ENCODE peak calls at places on chromosomes 3 and 15, in eight cellular contexts. Q is fibroblast of lung, U is right lobe of liver, A is uterus, R is esophagus muscularis mucosa, I is endodermal cell, L is right atrium auricular region, J is heart right ventricle. M is an unnamed sample.

GRCh38 chr15:52362497-52362896 is 66.9 kb upstream of the MYO5C start:
- DNase-seq in A (no peak), R (no peak), L (no peak), Q (peak; percentile 9), I (no peak), J (no peak), U (no peak), M (no peak)

GRCh38 chr3:43394071-43394501 is 107.7 kb downstream of the SNRK start:
- DNase-seq in A (peak; percentile 48), I (no peak), Q (peak; percentile 47), U (peak; percentile 73), L (peak; percentile 71), J (peak; percentile 76), R (peak; percentile 92), M (no peak)

GRCh38 chr3:160478338-160478737 is 28.8 kb upstream of the TRIM59 start:
- DNase-seq in U (no peak), R (no peak), I (no peak), J (no peak), L (no peak), Q (peak; percentile 19), A (no peak), M (no peak)

GRCh38 chr15:39304201-39304841 is 276.6 kb upstream of the THBS1 start:
- DNase-seq in U (no peak), Q (peak; percentile 92), J (no peak), I (no peak), R (no peak), A (no peak), L (no peak), M (no peak)

GRCh38 chr3:112775011-112775742 is 71.5 kb downstream of the CD200R1L start:
- DNase-seq in Q (peak; percentile 83), J (no peak), R (no peak), U (no peak), L (peak; percentile 75), A (peak; percentile 43), I (no peak), M (no peak)

GRCh38 chr15:46280753-46281521 is 646.1 kb downstream of the SQOR start:
- DNase-seq in R (no peak), J (no peak), L (no peak), U (no peak), I (peak; percentile 72), A (no peak), Q (no peak), M (no peak)

GRCh38 chr15:34043391-34043790 is 4.4 kb upstream of the AVEN start:
- DNase-seq in R (no peak), Q (no peak), L (no peak), I (no peak), U (no peak), A (no peak), J (no peak), M (no peak)

GRCh38 chr15:76310470-76311070 is 699 bp downstream of the ETFA start:
- DNase-seq in L (no peak), J (no peak), U (no peak), A (no peak), I (no peak), Q (no peak), R (no peak), M (no peak)

GRCh38 chr15:48385031-48385430 is 53.8 kb downstream of the DUT start:
- DNase-seq in R (no peak), U (no peak), L (no peak), I (no peak), A (no peak), J (no peak), Q (no peak), M (no peak)

GRCh38 chr15:68580026-68580882 is 1.5 kb downstream of the CORO2B start:
- DNase-seq in A (no peak), Q (no peak), I (no peak), R (no peak), J (peak; percentile 50), U (peak; percentile 9), L (peak; percentile 77), M (no peak)

GRCh38 chr15:68581725-68582124 is 2.9 kb downstream of the CORO2B start:
- DNase-seq in R (no peak), A (no peak), Q (no peak), L (no peak), U (no peak), I (no peak), J (no peak), M (no peak)

GRCh38 chr15:68580883-68581155 is 2.0 kb downstream of the CORO2B start:
- DNase-seq in J (no peak), R (no peak), A (no peak), L (no peak), I (no peak), Q (no peak), U (no peak), M (no peak)

GRCh38 chr15:68578175-68578959 is 426 bp upstream of the CORO2B start:
- DNase-seq in U (peak; percentile 66), R (no peak), J (peak; percentile 85), Q (peak; percentile 75), I (peak; percentile 84), A (peak; percentile 86), L (peak; percentile 86), M (no peak)

GRCh38 chr15:68578960-68579935 is at the start of gene CORO2B:
- DNase-seq in Q (peak; percentile 56), J (peak; percentile 63), I (peak; percentile 88), A (peak; percentile 59), R (no peak), U (peak; percentile 56), L (no peak), M (no peak)
- H3K27ac ChIP-seq in Q (peak within 1 kb of the TSS; percentile 64), J (peak within 1 kb of the TSS; percentile 85), I (peak within 1 kb of the TSS; percentile 75), A (peak within 1 kb of the TSS; percentile 75), R (peak within 1 kb of the TSS; percentile 74), U (no peak within 1 kb of the TSS), L (peak within 1 kb of the TSS; percentile 83), M (peak within 1 kb of the TSS; percentile 83)

DNA sequence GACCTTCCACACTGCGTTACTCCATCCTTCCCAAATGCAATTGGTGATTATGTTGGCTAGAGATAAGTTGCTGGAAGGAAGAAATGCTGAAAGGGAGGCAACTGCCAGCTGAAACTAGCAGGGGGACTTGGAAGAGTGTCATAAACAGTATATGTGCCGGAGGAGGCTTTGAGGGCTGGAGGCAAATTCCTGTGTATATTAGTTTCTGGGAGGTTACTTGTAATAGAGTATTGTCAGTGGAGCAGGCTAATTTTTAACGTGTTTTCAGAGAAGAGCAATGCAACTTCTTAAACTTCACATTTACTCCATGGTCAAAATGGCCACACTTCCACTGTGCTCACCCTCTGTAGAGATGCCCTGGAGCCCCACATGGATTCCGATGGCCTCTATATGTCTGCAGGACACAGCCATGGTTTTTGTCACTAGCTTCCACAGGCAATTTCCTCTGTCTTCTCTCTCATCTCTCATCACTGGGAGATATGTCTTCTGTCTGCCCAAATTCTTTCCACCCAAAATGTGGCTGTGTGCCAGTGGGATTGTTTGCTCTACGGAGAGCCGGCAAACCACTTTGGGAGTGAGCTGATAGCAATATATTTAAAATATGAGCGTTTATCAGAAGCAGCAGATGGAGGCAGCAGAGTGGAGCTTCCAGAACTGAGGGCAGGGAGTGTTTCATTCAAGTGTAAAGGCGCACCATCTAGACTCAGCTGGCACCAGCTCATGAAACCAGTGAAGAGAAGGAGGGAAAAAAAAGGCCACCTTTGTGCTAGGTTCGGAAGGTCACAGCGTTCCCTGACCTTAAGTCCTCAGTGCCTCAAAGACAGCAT is 13.4 kb upstream of the CD47 start:
- DNase-seq in J (no peak), U (no peak), Q (peak; percentile 35), I (no peak), A (peak; percentile 32), R (no peak), L (no peak), M (no peak)
- TF ChIP-seq CTCF in J (peak; percentile 18), U (no peak), Q (no peak), I (no peak), A (no peak), R (no peak), L (no peak), M (no peak)

GRCh38 chr15:62558640-62559039 is 393.6 kb upstream of the C2CD4B start:
- DNase-seq in R (no peak), U (no peak), Q (no peak), L (no peak), I (peak; percentile 64), A (no peak), J (no peak), M (no peak)

GRCh38 chr15:62560943-62561571 is 396.0 kb upstream of the C2CD4B start:
- DNase-seq in A (no peak), I (peak; percentile 67), U (no peak), Q (no peak), J (no peak), R (peak; percentile 75), L (no peak), M (no peak)

GRCh38 chr15:62559049-62559733 is 394.1 kb upstream of the C2CD4B start:
- DNase-seq in R (no peak), U (no peak), I (no peak), J (no peak), A (peak; percentile 64), L (peak; percentile 65), Q (peak; percentile 20), M (no peak)

GRCh38 chr15:62564889-62565288 is 399.8 kb upstream of the C2CD4B start:
- DNase-seq in I (no peak), J (no peak), R (no peak), L (no peak), A (no peak), Q (no peak), U (no peak), M (no peak)

DNA sequence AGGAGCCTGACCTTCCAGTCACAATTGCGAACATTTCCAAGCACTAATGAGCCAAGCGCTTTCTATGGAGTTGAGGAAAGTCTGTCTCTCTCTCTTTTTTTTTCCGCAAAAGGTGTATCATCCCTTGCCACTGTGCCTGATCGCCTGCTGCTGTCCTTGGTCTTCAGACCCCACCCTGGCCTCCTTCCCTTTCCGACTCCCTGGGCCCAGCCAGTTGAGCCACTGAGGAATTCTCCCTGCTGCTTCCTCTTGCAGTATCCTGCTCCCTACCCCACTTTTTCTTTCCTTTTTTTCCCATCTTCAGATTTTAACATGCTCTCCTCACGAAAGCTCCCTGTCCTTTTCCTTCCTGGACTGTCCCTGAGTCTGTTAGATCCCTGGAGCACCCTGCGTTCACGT is 396.5 kb upstream of the C2CD4B start:
- DNase-seq in A (no peak), L (no peak), Q (no peak), I (no peak), U (no peak), J (no peak), R (no peak), M (no peak)
- H3K4me3 ChIP-seq in A (no peak overlapping the region), L (peak overlapping the region; percentile 11), Q (no peak overlapping the region), I (no peak overlapping the region), U (no peak overlapping the region), J (peak overlapping the region; percentile 13), R (peak overlapping the region; percentile 3), M (no peak overlapping the region)

GRCh38 chr3:150933473-150934008 is 28.3 kb upstream of the MINDY4B start:
- DNase-seq in L (no peak), R (no peak), I (no peak), U (no peak), J (no peak), Q (no peak), A (no peak), M (no peak)
- H3K27ac ChIP-seq in L (no peak overlapping the region), R (no peak overlapping the region), I (no peak overlapping the region), U (no peak overlapping the region), J (no peak overlapping the region), Q (no peak overlapping the region), A (no peak overlapping the region), M (no peak overlapping the region)

DNA sequence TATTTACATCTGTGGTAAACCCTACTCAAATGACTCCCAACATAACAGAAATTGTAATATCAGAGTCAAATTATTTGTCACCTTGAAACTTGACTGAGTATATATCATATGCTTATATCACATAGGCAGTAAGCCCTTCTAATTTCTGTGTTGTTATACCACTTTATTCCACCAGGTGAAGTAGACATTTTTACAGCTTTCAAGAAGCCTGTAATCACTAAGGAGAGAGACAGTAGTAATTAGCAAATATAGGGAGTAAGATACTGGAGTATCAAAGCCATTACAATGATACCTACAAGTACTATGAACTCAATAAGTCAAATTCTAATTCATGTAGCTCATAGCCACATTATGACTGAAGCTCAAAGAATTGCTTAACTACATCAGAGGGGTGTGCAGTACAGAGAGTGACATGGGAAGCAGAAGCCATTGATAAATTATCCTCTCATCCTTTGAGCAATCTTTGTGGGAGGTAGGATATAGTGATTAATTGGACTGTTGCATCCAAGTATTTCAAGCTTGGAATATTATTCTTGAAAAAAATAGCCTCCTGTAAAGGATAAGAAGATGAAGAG is 1005.8 kb downstream of the ZPLD1 start:
- DNase-seq in L (no peak), R (no peak), I (no peak), A (no peak), J (no peak), Q (peak; percentile 5), U (no peak), M (no peak)
- TF ChIP-seq CTCF in L (no peak), R (no peak), I (peak; percentile 68), A (no peak), J (no peak), Q (no peak), U (peak; percentile 20), M (no peak)